ENCODE peak calls at places on chromosomes 4 and X, in ten cellular contexts. One of them, this sample, is unnamed.

GRCh38 chrX:17062065-17062464 is 115.6 kb downstream of the REPS2 start:
- DNase-seq in NCI-H1417 treated with DMSO at 0.1 percent for 48 hours: no peak
- DNase-seq in memory B cell: no peak
- DNase-seq in DMS153: no peak
- DNase-seq in Jurkat, Clone E6-1: no peak
- DNase-seq in posterior cingulate gyrus: no peak
- DNase-seq in stimulated activated CD8-positive, alpha-beta memory T cell treated with anti-CD3 and anti-CD28 coated beads, Interleukin-12 subunit alpha, Interleukin-12 subunit beta, amount 100 ng/mL, for 1 hour: no peak
- DNase-seq in stimulated activated naive B cell treated with anti-CD40 and anti-IgM and Interleukin-4, amounts not matched to agents 10 μg/mL and 1 μg/mL and 100 μg/mL, for 72 hours: no peak
- DNase-seq in fibroblast of lung: no peak
- DNase-seq in WTC11: no peak
- DNase-seq in this sample: no peak

GRCh38 chr4:19807505-19807904 is 444.2 kb upstream of the SLIT2 start:
- DNase-seq in DMS153: no peak
- DNase-seq in NCI-H1417 treated with DMSO at 0.1 percent for 48 hours: no peak
- DNase-seq in Jurkat, Clone E6-1: no peak
- DNase-seq in posterior cingulate gyrus: no peak
- DNase-seq in memory B cell: no peak
- DNase-seq in stimulated activated CD8-positive, alpha-beta memory T cell treated with anti-CD3 and anti-CD28 coated beads, Interleukin-12 subunit alpha, Interleukin-12 subunit beta, amount 100 ng/mL, for 1 hour: no peak
- DNase-seq in fibroblast of lung: peak
- DNase-seq in stimulated activated naive B cell treated with anti-CD40 and anti-IgM and Interleukin-4, amounts not matched to agents 10 μg/mL and 1 μg/mL and 100 μg/mL, for 72 hours: no peak
- DNase-seq in WTC11: no peak
- DNase-seq in this sample: no peak

GRCh38 chr4:8394125-8394524 is 46.4 kb downstream of the ACOX3 start:
- DNase-seq in memory B cell: no peak
- DNase-seq in DMS153: no peak
- DNase-seq in stimulated activated naive B cell treated with anti-CD40 and anti-IgM and Interleukin-4, amounts not matched to agents 10 μg/mL and 1 μg/mL and 100 μg/mL, for 72 hours: no peak
- DNase-seq in stimulated activated CD8-positive, alpha-beta memory T cell treated with anti-CD3 and anti-CD28 coated beads, Interleukin-12 subunit alpha, Interleukin-12 subunit beta, amount 100 ng/mL, for 1 hour: no peak
- DNase-seq in Jurkat, Clone E6-1: no peak
- DNase-seq in posterior cingulate gyrus: peak
- DNase-seq in NCI-H1417 treated with DMSO at 0.1 percent for 48 hours: no peak
- DNase-seq in fibroblast of lung: peak
- DNase-seq in WTC11: no peak
- DNase-seq in this sample: peak

GRCh38 chr4:176277162-176277904 is 8.3 kb upstream of the ASB5 start:
- DNase-seq in DMS153: peak
- DNase-seq in memory B cell: peak
- DNase-seq in stimulated activated naive B cell treated with anti-CD40 and anti-IgM and Interleukin-4, amounts not matched to agents 10 μg/mL and 1 μg/mL and 100 μg/mL, for 72 hours: no peak
- DNase-seq in Jurkat, Clone E6-1: peak
- DNase-seq in NCI-H1417 treated with DMSO at 0.1 percent for 48 hours: peak
- DNase-seq in posterior cingulate gyrus: peak
- DNase-seq in fibroblast of lung: peak
- DNase-seq in stimulated activated CD8-positive, alpha-beta memory T cell treated with anti-CD3 and anti-CD28 coated beads, Interleukin-12 subunit alpha, Interleukin-12 subunit beta, amount 100 ng/mL, for 1 hour: no peak
- DNase-seq in WTC11: peak
- DNase-seq in this sample: peak

GRCh38 chrX:50769389-50770063 is 44.5 kb downstream of the SHROOM4 start:
- DNase-seq in NCI-H1417 treated with DMSO at 0.1 percent for 48 hours: no peak
- DNase-seq in DMS153: no peak
- DNase-seq in stimulated activated CD8-positive, alpha-beta memory T cell treated with anti-CD3 and anti-CD28 coated beads, Interleukin-12 subunit alpha, Interleukin-12 subunit beta, amount 100 ng/mL, for 1 hour: no peak
- DNase-seq in Jurkat, Clone E6-1: no peak
- DNase-seq in WTC11: no peak
- DNase-seq in fibroblast of lung: peak
- DNase-seq in stimulated activated naive B cell treated with anti-CD40 and anti-IgM and Interleukin-4, amounts not matched to agents 10 μg/mL and 1 μg/mL and 100 μg/mL, for 72 hours: no peak
- DNase-seq in memory B cell: no peak
- DNase-seq in posterior cingulate gyrus: peak
- DNase-seq in this sample: peak

GRCh38 chrX:100829730-100830129 is 9.5 kb downstream of the CSTF2 start:
- DNase-seq in stimulated activated naive B cell treated with anti-CD40 and anti-IgM and Interleukin-4, amounts not matched to agents 10 μg/mL and 1 μg/mL and 100 μg/mL, for 72 hours: peak
- DNase-seq in posterior cingulate gyrus: no peak
- DNase-seq in WTC11: no peak
- DNase-seq in NCI-H1417 treated with DMSO at 0.1 percent for 48 hours: no peak
- DNase-seq in DMS153: no peak
- DNase-seq in stimulated activated CD8-positive, alpha-beta memory T cell treated with anti-CD3 and anti-CD28 coated beads, Interleukin-12 subunit alpha, Interleukin-12 subunit beta, amount 100 ng/mL, for 1 hour: no peak
- DNase-seq in fibroblast of lung: peak
- DNase-seq in memory B cell: peak
- DNase-seq in Jurkat, Clone E6-1: no peak
- DNase-seq in this sample: no peak

GRCh38 chr4:10185518-10186227 is 69.1 kb upstream of the WDR1 start:
- DNase-seq in Jurkat, Clone E6-1: no peak
- DNase-seq in posterior cingulate gyrus: no peak
- DNase-seq in NCI-H1417 treated with DMSO at 0.1 percent for 48 hours: no peak
- DNase-seq in stimulated activated naive B cell treated with anti-CD40 and anti-IgM and Interleukin-4, amounts not matched to agents 10 μg/mL and 1 μg/mL and 100 μg/mL, for 72 hours: no peak
- DNase-seq in fibroblast of lung: no peak
- DNase-seq in DMS153: no peak
- DNase-seq in memory B cell: no peak
- DNase-seq in stimulated activated CD8-positive, alpha-beta memory T cell treated with anti-CD3 and anti-CD28 coated beads, Interleukin-12 subunit alpha, Interleukin-12 subunit beta, amount 100 ng/mL, for 1 hour: no peak
- DNase-seq in WTC11: no peak
- DNase-seq in this sample: no peak

GRCh38 chrX:21479695-21480280 is 105.6 kb downstream of the CNKSR2 start:
- DNase-seq in posterior cingulate gyrus: no peak
- DNase-seq in WTC11: no peak
- DNase-seq in Jurkat, Clone E6-1: peak
- DNase-seq in fibroblast of lung: peak
- DNase-seq in stimulated activated naive B cell treated with anti-CD40 and anti-IgM and Interleukin-4, amounts not matched to agents 10 μg/mL and 1 μg/mL and 100 μg/mL, for 72 hours: no peak
- DNase-seq in memory B cell: peak
- DNase-seq in DMS153: peak
- DNase-seq in NCI-H1417 treated with DMSO at 0.1 percent for 48 hours: peak
- DNase-seq in stimulated activated CD8-positive, alpha-beta memory T cell treated with anti-CD3 and anti-CD28 coated beads, Interleukin-12 subunit alpha, Interleukin-12 subunit beta, amount 100 ng/mL, for 1 hour: no peak
- DNase-seq in this sample: peak

GRCh38 chr4:2044119-2044485 is 15.0 kb upstream of the NAT8L start:
- DNase-seq in fibroblast of lung: no peak
- DNase-seq in WTC11: no peak
- DNase-seq in Jurkat, Clone E6-1: no peak
- DNase-seq in posterior cingulate gyrus: no peak
- DNase-seq in DMS153: no peak
- DNase-seq in stimulated activated CD8-positive, alpha-beta memory T cell treated with anti-CD3 and anti-CD28 coated beads, Interleukin-12 subunit alpha, Interleukin-12 subunit beta, amount 100 ng/mL, for 1 hour: no peak
- DNase-seq in memory B cell: no peak
- DNase-seq in NCI-H1417 treated with DMSO at 0.1 percent for 48 hours: no peak
- DNase-seq in stimulated activated naive B cell treated with anti-CD40 and anti-IgM and Interleukin-4, amounts not matched to agents 10 μg/mL and 1 μg/mL and 100 μg/mL, for 72 hours: no peak
- DNase-seq in this sample: no peak

GRCh38 chrX:114889454-114889853 is 128.0 kb downstream of the IL13RA2 start:
- DNase-seq in memory B cell: no peak
- DNase-seq in stimulated activated naive B cell treated with anti-CD40 and anti-IgM and Interleukin-4, amounts not matched to agents 10 μg/mL and 1 μg/mL and 100 μg/mL, for 72 hours: no peak
- DNase-seq in posterior cingulate gyrus: no peak
- DNase-seq in NCI-H1417 treated with DMSO at 0.1 percent for 48 hours: no peak
- DNase-seq in stimulated activated CD8-positive, alpha-beta memory T cell treated with anti-CD3 and anti-CD28 coated beads, Interleukin-12 subunit alpha, Interleukin-12 subunit beta, amount 100 ng/mL, for 1 hour: no peak
- DNase-seq in DMS153: no peak
- DNase-seq in Jurkat, Clone E6-1: no peak
- DNase-seq in WTC11: no peak
- DNase-seq in fibroblast of lung: no peak
- DNase-seq in this sample: no peak